ENCODE peak calls at places on chromosomes 4 and X, in eight cellular contexts. M is AG09319; O is sigmoid colon; F is osteocyte; I is CD4-positive, alpha-beta T cell; N is mammary epithelial cell; E is GM23338; S is Peyer's patch. L is an unnamed sample.

GRCh38 chrX:2545144-2545543 is 44.4 kb upstream of the DHRSX start:
- DNase-seq in M (no peak), O (no peak), F (no peak), I (no peak), N (no peak), E (no peak), S (no peak), L (no peak)

GRCh38 chr4:1490011-1490905 is 84.0 kb upstream of the NKX1-1 start:
- DNase-seq in M (no peak), O (no peak), F (no peak), I (no peak), N (no peak), E (no peak), S (peak), L (no peak)

GRCh38 chr4:118849867-118850812 is 14.2 kb upstream of the SEC24D start:
- DNase-seq in M (no peak), O (no peak), F (no peak), I (peak), N (peak), E (peak), S (no peak), L (no peak)

GRCh38 chr4:25350561-25350960 is 26.5 kb upstream of the ANAPC4 start:
- DNase-seq in M (no peak), O (no peak), F (no peak), I (no peak), N (no peak), E (no peak), S (no peak), L (no peak)

GRCh38 chr4:150135134-150135773 is 57.0 kb downstream of the DCLK2 start:
- DNase-seq in M (no peak), O (no peak), F (no peak), I (no peak), N (no peak), E (no peak), S (no peak), L (no peak)

GRCh38 chrX:109880629-109881028 is 122.3 kb upstream of the TMEM164 start:
- DNase-seq in M (no peak), O (no peak), F (no peak), I (no peak), N (no peak), E (no peak), S (no peak), L (no peak)

GRCh38 chr4:128880662-128881061 is 71.2 kb downstream of the JADE1 start:
- DNase-seq in M (no peak), O (no peak), F (no peak), I (no peak), N (no peak), E (no peak), S (no peak), L (no peak)

GRCh38 chrX:17007134-17007768 is 60.8 kb downstream of the REPS2 start:
- DNase-seq in M (no peak), O (no peak), F (no peak), I (no peak), N (peak), E (peak), S (no peak), L (no peak)

GRCh38 chr4:8192748-8193738 is 6.0 kb upstream of the SH3TC1 start:
- DNase-seq in M (no peak), O (no peak), F (no peak), I (no peak), N (no peak), E (no peak), S (no peak), L (no peak)

GRCh38 chr4:8345946-8346814 is 76.6 kb downstream of the HTRA3 start:
- DNase-seq in M (no peak), O (peak), F (no peak), I (no peak), N (no peak), E (no peak), S (no peak), L (peak)

GRCh38 chr4:161869511-161869910 is 294.3 kb downstream of the FSTL5 start:
- DNase-seq in M (no peak), O (no peak), F (no peak), I (no peak), N (no peak), E (no peak), S (no peak), L (no peak)

GRCh38 chr4:19014594-19014993 is 993.0 kb upstream of the LCORL start:
- DNase-seq in M (no peak), O (no peak), F (no peak), I (no peak), N (no peak), E (no peak), S (no peak), L (no peak)

GRCh38 chrX:8629871-8630270 is 102.1 kb downstream of the ANOS1 start:
- DNase-seq in M (no peak), O (no peak), F (no peak), I (no peak), N (peak), E (no peak), S (no peak), L (no peak)

GRCh38 chr4:154164931-154165839 is 326.4 kb downstream of the DCHS2 start:
- DNase-seq in M (peak), O (no peak), F (no peak), I (no peak), N (peak), E (no peak), S (no peak), L (no peak)

GRCh38 chr4:143599827-143600226 is 86.3 kb downstream of the SMARCA5 start:
- DNase-seq in M (no peak), O (no peak), F (no peak), I (no peak), N (no peak), E (no peak), S (no peak), L (no peak)

GRCh38 chrX:123167621-123168020 is 16.5 kb upstream of the GRIA3 start:
- DNase-seq in M (no peak), O (no peak), F (no peak), I (no peak), N (no peak), E (no peak), S (no peak), L (no peak)

GRCh38 chrX:68045008-68045577 is 388.2 kb downstream of the OPHN1 start:
- DNase-seq in M (no peak), O (no peak), F (no peak), I (no peak), N (no peak), E (no peak), S (no peak), L (no peak)

GRCh38 chr4:8132400-8132799 is 26.2 kb downstream of the ABLIM2 start:
- DNase-seq in M (no peak), O (no peak), F (no peak), I (no peak), N (no peak), E (no peak), S (no peak), L (no peak)

GRCh38 chr4:76458829-76459228 is 23.8 kb downstream of the SHROOM3 start:
- DNase-seq in M (no peak), O (no peak), F (no peak), I (no peak), N (no peak), E (peak), S (no peak), L (no peak)

GRCh38 chrX:110086916-110087484 is 84.1 kb downstream of the TMEM164 start:
- DNase-seq in M (peak), O (no peak), F (no peak), I (no peak), N (peak), E (peak), S (no peak), L (no peak)

GRCh38 chr4:156517956-156518355 is 453.6 kb downstream of the PDGFC start:
- DNase-seq in M (no peak), O (no peak), F (no peak), I (no peak), N (no peak), E (no peak), S (no peak), L (no peak)

GRCh38 chrX:152810403-152810802 is 20.2 kb downstream of the CETN2 start:
- DNase-seq in M (no peak), O (no peak), F (no peak), I (no peak), N (peak), E (peak), S (no peak), L (no peak)

GRCh38 chr4:3484057-3484973 is 21.2 kb downstream of the DOK7 start:
- DNase-seq in M (no peak), O (no peak), F (no peak), I (no peak), N (peak), E (no peak), S (peak), L (peak)

GRCh38 chrX:154384284-154384892 is 5.3 kb downstream of the EMD start:
- DNase-seq in M (no peak), O (peak), F (no peak), I (no peak), N (no peak), E (no peak), S (no peak), L (no peak)
- TF ChIP-seq CTCF in M (peak), O (peak), F (peak), I (no peak), N (peak), E (no peak), S (no peak), L (no peak)

GRCh38 chrX:87338510-87338909 is 179.1 kb upstream of the KLHL4 start:
- DNase-seq in M (no peak), O (no peak), F (no peak), I (no peak), N (peak), E (peak), S (no peak), L (no peak)
- TF ChIP-seq CTCF in M (peak), O (no peak), F (peak), I (no peak), N (peak), E (peak), S (no peak), L (no peak)

DNA sequence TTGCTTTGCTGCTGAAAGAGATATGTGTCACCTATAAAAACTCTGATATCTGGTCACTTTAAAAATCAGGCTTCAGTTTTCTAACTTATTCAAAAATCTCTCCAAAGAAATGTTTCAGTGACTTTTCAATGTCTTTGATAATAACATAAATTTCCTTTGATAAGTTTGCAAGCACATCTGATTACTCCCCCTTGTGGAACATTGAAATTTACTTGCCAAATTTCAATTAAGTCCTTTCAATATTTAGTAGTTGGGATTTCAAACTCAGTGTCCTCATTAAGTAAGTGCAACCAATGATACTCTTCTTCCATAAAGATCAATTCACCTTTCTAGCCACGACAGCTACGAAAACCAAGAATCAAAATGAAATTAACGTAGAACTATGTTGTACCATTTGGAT is 151.3 kb upstream of the FAM47C start:
- DNase-seq in M (no peak), O (no peak), F (no peak), I (no peak), N (no peak), E (peak), S (no peak), L (no peak)
- TF ChIP-seq CTCF in M (no peak), O (no peak), F (peak), I (no peak), N (peak), E (peak), S (no peak), L (no peak)

GRCh38 chr4:54368861-54369260 is 139.8 kb downstream of the PDGFRA start:
- DNase-seq in M (no peak), O (no peak), F (no peak), I (no peak), N (no peak), E (no peak), S (no peak), L (no peak)

GRCh38 chr4:54363037-54363436 is 133.9 kb downstream of the PDGFRA start:
- DNase-seq in M (no peak), O (no peak), F (no peak), I (no peak), N (no peak), E (no peak), S (no peak), L (no peak)

GRCh38 chr4:54371211-54371610 is 142.1 kb downstream of the PDGFRA start:
- DNase-seq in M (no peak), O (no peak), F (no peak), I (no peak), N (no peak), E (no peak), S (no peak), L (no peak)

GRCh38 chr4:54372951-54373350 is 143.9 kb downstream of the PDGFRA start:
- DNase-seq in M (no peak), O (no peak), F (no peak), I (no peak), N (no peak), E (no peak), S (no peak), L (no peak)

GRCh38 chr4:54367059-54367458 is 138.0 kb downstream of the PDGFRA start:
- DNase-seq in M (no peak), O (no peak), F (no peak), I (no peak), N (no peak), E (no peak), S (no peak), L (no peak)
- TF ChIP-seq CTCF in M (no peak), O (no peak), F (peak), I (no peak), N (no peak), E (peak), S (no peak), L (no peak)

GRCh38 chr4:184503869-184504300 is 29.5 kb upstream of the IRF2 start:
- DNase-seq in M (no peak), O (no peak), F (peak), I (peak), N (peak), E (no peak), S (no peak), L (no peak)

GRCh38 chr4:184510431-184510830 is 36.1 kb upstream of the IRF2 start:
- DNase-seq in M (no peak), O (no peak), F (no peak), I (no peak), N (no peak), E (no peak), S (no peak), L (no peak)

GRCh38 chr4:184504385-184504784 is 30.0 kb upstream of the IRF2 start:
- DNase-seq in M (no peak), O (no peak), F (no peak), I (no peak), N (no peak), E (no peak), S (no peak), L (no peak)

GRCh38 chr4:184511156-184511555 is 36.8 kb upstream of the IRF2 start:
- DNase-seq in M (no peak), O (no peak), F (no peak), I (no peak), N (no peak), E (no peak), S (no peak), L (no peak)

GRCh38 chr4:184506527-184507121 is 32.3 kb upstream of the IRF2 start:
- DNase-seq in M (no peak), O (no peak), F (peak), I (no peak), N (no peak), E (peak), S (no peak), L (no peak)
- TF ChIP-seq CTCF in M (no peak), O (no peak), F (no peak), I (peak), N (peak), E (no peak), S (peak), L (no peak)

DNA sequence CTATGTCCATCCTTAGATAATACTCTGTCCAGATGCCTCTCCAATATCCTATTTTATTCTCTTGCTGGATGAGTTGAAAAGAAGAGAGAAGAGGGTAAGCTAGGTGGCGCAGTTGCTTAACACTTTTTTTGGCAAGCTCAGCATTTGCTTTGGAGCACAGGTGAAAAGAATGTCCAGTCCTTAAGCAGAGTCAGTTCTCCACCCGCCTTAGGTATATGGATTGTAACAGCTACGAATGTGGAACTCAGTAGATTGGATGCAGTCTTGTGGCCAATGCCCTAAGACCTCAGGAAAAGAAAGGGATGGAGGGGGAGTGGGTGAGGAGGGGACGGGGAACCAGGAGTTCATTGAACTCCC is 208.4 kb downstream of the NWD2 start:
- DNase-seq in M (no peak), O (no peak), F (no peak), I (peak), N (peak), E (peak), S (no peak), L (no peak)
- TF ChIP-seq CTCF in M (peak), O (no peak), F (peak), I (peak), N (peak), E (peak), S (no peak), L (no peak)

GRCh38 chr4:113382704-113383103 is 333.3 kb downstream of the ANK2 start:
- DNase-seq in M (peak), O (no peak), F (no peak), I (no peak), N (no peak), E (no peak), S (no peak), L (no peak)
- TF ChIP-seq CTCF in M (no peak), O (no peak), F (no peak), I (no peak), N (no peak), E (no peak), S (no peak), L (no peak)

DNA sequence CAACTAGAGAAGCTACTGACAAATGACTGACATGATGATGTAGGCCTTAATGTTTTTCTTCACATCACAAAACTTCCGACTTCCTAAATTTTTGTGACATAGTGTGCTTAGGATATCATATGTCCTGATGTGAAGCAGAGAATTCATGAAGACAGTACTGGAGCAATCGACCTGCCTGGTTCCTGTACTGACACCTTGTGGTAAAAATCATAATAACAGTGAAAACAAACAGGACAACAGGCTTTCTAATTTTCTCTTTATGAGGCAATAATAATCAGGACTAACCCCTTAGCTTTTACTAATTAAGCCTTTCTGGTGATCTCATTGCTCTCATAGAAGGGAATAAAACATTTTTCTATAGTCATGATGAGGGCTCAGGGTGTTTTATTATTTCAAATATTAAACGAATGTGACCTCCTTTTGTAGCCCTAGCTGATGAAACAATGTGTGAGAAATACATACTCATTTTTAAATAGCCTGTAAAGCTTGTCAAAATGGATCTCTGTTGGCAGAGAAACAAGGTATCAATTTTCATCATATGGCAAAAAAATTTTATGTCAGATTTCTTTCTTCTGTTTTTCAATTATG is 158.4 kb downstream of the TENT5D start:
- DNase-seq in M (no peak), O (no peak), F (no peak), I (no peak), N (peak), E (peak), S (no peak), L (no peak)
- TF ChIP-seq CTCF in M (peak), O (peak), F (peak), I (no peak), N (peak), E (peak), S (no peak), L (peak)

DNA sequence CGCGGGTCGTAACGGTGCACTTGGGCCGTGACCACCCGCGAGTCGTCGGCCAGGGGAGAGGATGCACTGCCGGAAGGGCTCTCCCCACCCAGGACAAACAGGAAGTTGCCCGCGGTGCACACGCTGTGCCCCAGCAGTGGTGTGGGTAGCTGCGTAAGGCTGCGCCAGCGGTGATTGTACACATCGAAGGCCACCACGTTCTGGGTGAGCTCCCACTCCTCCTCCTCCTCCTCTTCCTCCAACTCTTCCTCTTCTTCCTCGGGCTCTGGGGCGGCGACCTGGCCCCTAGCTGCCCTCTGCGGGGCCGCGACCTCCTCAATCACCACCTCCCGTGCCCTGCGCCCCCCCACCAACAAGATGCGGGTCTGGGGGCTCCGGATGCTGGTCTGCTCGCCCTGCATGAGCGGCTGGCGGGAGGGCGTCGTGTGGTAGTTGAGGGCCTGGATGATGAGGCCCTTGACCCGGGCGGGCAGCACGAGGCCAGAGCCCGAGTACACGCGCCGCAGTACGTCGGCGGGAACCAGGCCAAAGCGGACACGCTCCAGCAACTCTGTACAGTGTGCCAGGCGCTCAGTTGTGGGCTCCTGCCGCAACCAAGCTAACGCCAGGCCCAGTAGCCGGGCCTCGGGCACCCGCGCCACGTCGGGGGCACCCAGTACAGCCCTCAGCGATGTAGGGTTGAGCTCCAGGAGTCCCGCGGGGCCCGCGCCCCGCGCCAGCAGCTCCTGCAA is 1.4 kb downstream of the KLHL34 start:
- DNase-seq in M (no peak), O (no peak), F (no peak), I (no peak), N (no peak), E (peak), S (no peak), L (no peak)
- TF ChIP-seq CTCF in M (no peak), O (no peak), F (no peak), I (no peak), N (no peak), E (no peak), S (no peak), L (no peak)

L was measured in coronary artery.